ENCODE peak calls at places on chromosomes 1 and 21, in five cellular contexts. One of them, this sample, is unnamed.

GRCh38 chr1:28804071-28804470 is 7.9 kb upstream of the OPRD1 start:
- DNase-seq in neural progenitor cell: peak; percentile 45
- DNase-seq in HCT116: no peak
- DNase-seq in GM23338: no peak
- DNase-seq in GM23248: no peak
- DNase-seq in this sample: no peak

GRCh38 chr1:110785055-110785454 is 87.9 kb upstream of the CD53 start:
- DNase-seq in GM23338: no peak
- DNase-seq in HCT116: no peak
- DNase-seq in neural progenitor cell: no peak
- DNase-seq in GM23248: no peak
- DNase-seq in this sample: no peak

GRCh38 chr1:151478923-151479322 is 19.6 kb upstream of the POGZ start:
- DNase-seq in neural progenitor cell: no peak
- DNase-seq in GM23338: no peak
- DNase-seq in GM23248: no peak
- DNase-seq in HCT116: no peak
- DNase-seq in this sample: no peak

GRCh38 chr1:85200367-85200869 is 398 bp downstream of the SYDE2 start:
- DNase-seq in HCT116: no peak
- DNase-seq in GM23338: peak; percentile 52
- DNase-seq in GM23248: peak; percentile 57
- DNase-seq in neural progenitor cell: peak; percentile 73
- DNase-seq in this sample: no peak

GRCh38 chr1:52751589-52752306 is 25.5 kb downstream of the ZYG11B start:
- DNase-seq in HCT116: no peak
- DNase-seq in neural progenitor cell: no peak
- DNase-seq in GM23248: peak; percentile 8
- DNase-seq in GM23338: no peak
- DNase-seq in this sample: peak; percentile 48

GRCh38 chr1:248849152-248849551 is 9.7 kb downstream of the ZNF692 start:
- DNase-seq in HCT116: no peak
- DNase-seq in GM23338: no peak
- DNase-seq in GM23248: no peak
- DNase-seq in neural progenitor cell: no peak
- DNase-seq in this sample: no peak

GRCh38 chr1:160726498-160727391 is 12.3 kb upstream of the SLAMF7 start:
- DNase-seq in GM23248: peak; percentile 72
- DNase-seq in neural progenitor cell: peak; percentile 88
- DNase-seq in GM23338: peak; percentile 94
- DNase-seq in HCT116: peak; percentile 75
- DNase-seq in this sample: peak; percentile 90

GRCh38 chr1:80892452-80892995 is 908.2 kb upstream of the ADGRL2 start:
- DNase-seq in neural progenitor cell: peak; percentile 47
- DNase-seq in HCT116: no peak
- DNase-seq in GM23338: peak; percentile 8
- DNase-seq in GM23248: no peak
- DNase-seq in this sample: no peak

GRCh38 chr1:39214998-39215873 is 10.7 kb downstream of the MACF1 start:
- DNase-seq in GM23338: no peak
- DNase-seq in GM23248: no peak
- DNase-seq in neural progenitor cell: peak; percentile 9
- DNase-seq in HCT116: no peak
- DNase-seq in this sample: peak; percentile 25

GRCh38 chr1:238063454-238063853 is 172.7 kb upstream of the ZP4 start:
- DNase-seq in neural progenitor cell: no peak
- DNase-seq in GM23248: no peak
- DNase-seq in GM23338: no peak
- DNase-seq in HCT116: no peak
- DNase-seq in this sample: no peak

GRCh38 chr1:167893798-167894197 is 20.1 kb downstream of the ADCY10 start:
- DNase-seq in neural progenitor cell: no peak
- DNase-seq in HCT116: no peak
- DNase-seq in GM23338: no peak
- DNase-seq in GM23248: no peak
- DNase-seq in this sample: no peak

GRCh38 chr1:113073457-113073950 is 506 bp downstream of the LRIG2 start:
- DNase-seq in neural progenitor cell: peak; percentile 89
- DNase-seq in GM23248: peak; percentile 87
- DNase-seq in HCT116: no peak
- DNase-seq in GM23338: peak; percentile 87
- DNase-seq in this sample: peak; percentile 88

GRCh38 chr1:224433671-224434446 is 738 bp downstream of the WDR26 start:
- DNase-seq in GM23338: peak; percentile 51
- DNase-seq in GM23248: peak; percentile 58
- DNase-seq in neural progenitor cell: peak; percentile 61
- DNase-seq in HCT116: no peak
- DNase-seq in this sample: peak; percentile 44

GRCh38 chr1:227728059-227728891 is 6.8 kb downstream of the JMJD4 start:
- DNase-seq in neural progenitor cell: peak; percentile 89
- DNase-seq in HCT116: peak; percentile 57
- DNase-seq in GM23338: peak; percentile 90
- DNase-seq in GM23248: peak; percentile 66
- DNase-seq in this sample: peak; percentile 90

GRCh38 chr1:77100870-77101269 is 118.4 kb downstream of the PIGK start:
- DNase-seq in GM23338: no peak
- DNase-seq in GM23248: peak; percentile 17
- DNase-seq in HCT116: no peak
- DNase-seq in neural progenitor cell: peak; percentile 64
- DNase-seq in this sample: no peak

GRCh38 chr1:94329986-94330385 is 88.2 kb upstream of the ABCD3 start:
- DNase-seq in neural progenitor cell: peak; percentile 47
- DNase-seq in HCT116: no peak
- DNase-seq in GM23248: peak; percentile 69
- DNase-seq in GM23338: peak; percentile 73
- DNase-seq in this sample: peak; percentile 28

GRCh38 chr1:228807904-228808487 is 72.7 kb downstream of the RHOU start:
- DNase-seq in neural progenitor cell: no peak
- DNase-seq in GM23338: no peak
- DNase-seq in GM23248: no peak
- DNase-seq in HCT116: no peak
- DNase-seq in this sample: no peak

GRCh38 chr1:200258447-200259375 is 151.1 kb downstream of the ZNF281 start:
- DNase-seq in neural progenitor cell: no peak
- DNase-seq in GM23338: peak; percentile 43
- DNase-seq in HCT116: peak; percentile 39
- DNase-seq in GM23248: peak; percentile 45
- DNase-seq in this sample: no peak

GRCh38 chr1:1120866-1121563 is 5.1 kb upstream of the C1orf159 start:
- DNase-seq in GM23248: no peak
- DNase-seq in GM23338: no peak
- DNase-seq in neural progenitor cell: no peak
- DNase-seq in HCT116: no peak
- DNase-seq in this sample: no peak

GRCh38 chr1:68217060-68217554 is 15.2 kb downstream of the WLS start:
- DNase-seq in neural progenitor cell: peak; percentile 94
- DNase-seq in HCT116: no peak
- DNase-seq in GM23248: no peak
- DNase-seq in GM23338: no peak
- DNase-seq in this sample: no peak

GRCh38 chr1:1006305-1007159 is 6.6 kb upstream of the HES4 start:
- DNase-seq in neural progenitor cell: no peak
- DNase-seq in HCT116: peak; percentile 81
- DNase-seq in GM23338: no peak
- DNase-seq in GM23248: no peak
- DNase-seq in this sample: peak; percentile 89

GRCh38 chr21:41443562-41443961 is 17.5 kb downstream of the MX1 start:
- DNase-seq in GM23338: no peak
- DNase-seq in GM23248: no peak
- DNase-seq in neural progenitor cell: no peak
- DNase-seq in HCT116: no peak
- DNase-seq in this sample: no peak

GRCh38 chr1:33292726-33293340 is 28.1 kb downstream of the A3GALT2 start:
- DNase-seq in HCT116: no peak
- DNase-seq in neural progenitor cell: no peak
- DNase-seq in GM23248: no peak
- DNase-seq in GM23338: no peak
- DNase-seq in this sample: no peak

GRCh38 chr1:179876289-179876715 is 1.3 kb downstream of the TOR1AIP2 start:
- DNase-seq in GM23248: peak; percentile 33
- DNase-seq in neural progenitor cell: no peak
- DNase-seq in HCT116: no peak
- DNase-seq in GM23338: no peak
- DNase-seq in this sample: peak; percentile 71

GRCh38 chr1:195897072-195897471 is 711.2 kb downstream of the KCNT2 start:
- DNase-seq in GM23248: no peak
- DNase-seq in HCT116: no peak
- DNase-seq in neural progenitor cell: peak; percentile 4
- DNase-seq in GM23338: peak; percentile 49
- DNase-seq in this sample: no peak

GRCh38 chr1:23592209-23592905 is 33.1 kb upstream of the ID3 start:
- DNase-seq in GM23248: peak; percentile 35
- DNase-seq in GM23338: no peak
- DNase-seq in HCT116: no peak
- DNase-seq in neural progenitor cell: no peak
- DNase-seq in this sample: no peak

GRCh38 chr1:12426030-12426429 is 192.0 kb downstream of the DHRS3 start:
- DNase-seq in neural progenitor cell: no peak
- DNase-seq in GM23338: no peak
- DNase-seq in GM23248: peak; percentile 68
- DNase-seq in HCT116: no peak
- DNase-seq in this sample: no peak

GRCh38 chr1:113399063-113399583 is 8.8 kb downstream of the MAGI3 start:
- DNase-seq in GM23248: no peak
- DNase-seq in HCT116: no peak
- DNase-seq in neural progenitor cell: no peak
- DNase-seq in GM23338: no peak
- DNase-seq in this sample: no peak

GRCh38 chr21:26966978-26967913 is at the start of gene ADAMTS5:
- DNase-seq in HCT116: no peak
- DNase-seq in GM23248: peak; percentile 92
- DNase-seq in neural progenitor cell: peak; percentile 68
- DNase-seq in GM23338: peak; percentile 74
- DNase-seq in this sample: peak; percentile 32

GRCh38 chr1:222582099-222582774 is 7.5 kb downstream of the TAF1A start:
- DNase-seq in HCT116: peak; percentile 13
- DNase-seq in neural progenitor cell: no peak
- DNase-seq in GM23248: peak; percentile 58
- DNase-seq in GM23338: no peak
- DNase-seq in this sample: no peak

GRCh38 chr1:25805863-25806225 is 5.9 kb downstream of the SELENON start:
- DNase-seq in GM23248: peak; percentile 82
- DNase-seq in neural progenitor cell: no peak
- DNase-seq in HCT116: no peak
- DNase-seq in GM23338: no peak
- DNase-seq in this sample: no peak

GRCh38 chr1:201597551-201598230 is 58.8 kb downstream of the NAV1 start:
- DNase-seq in neural progenitor cell: no peak
- DNase-seq in HCT116: no peak
- DNase-seq in GM23248: no peak
- DNase-seq in GM23338: no peak
- DNase-seq in this sample: no peak

GRCh38 chr1:30407030-30407861 is 316.1 kb downstream of the MATN1 start:
- DNase-seq in GM23248: peak; percentile 21
- DNase-seq in neural progenitor cell: peak; percentile 11
- DNase-seq in HCT116: no peak
- DNase-seq in GM23338: no peak
- DNase-seq in this sample: no peak

GRCh38 chr1:161206411-161207140 is 4.4 kb downstream of the NDUFS2 start:
- DNase-seq in GM23248: peak; percentile 49
- DNase-seq in HCT116: no peak
- DNase-seq in neural progenitor cell: no peak
- DNase-seq in GM23338: no peak
- DNase-seq in this sample: no peak

GRCh38 chr1:6358757-6359567 is 34.6 kb downstream of the ACOT7 start:
- DNase-seq in GM23338: peak; percentile 71
- DNase-seq in GM23248: peak; percentile 87
- DNase-seq in neural progenitor cell: peak; percentile 59
- DNase-seq in HCT116: no peak
- DNase-seq in this sample: peak; percentile 85

GRCh38 chr1:92817137-92817697 is 14.6 kb upstream of the RPL5 start:
- DNase-seq in GM23248: no peak
- DNase-seq in GM23338: no peak
- DNase-seq in neural progenitor cell: no peak
- DNase-seq in HCT116: no peak
- DNase-seq in this sample: peak; percentile 28

GRCh38 chr1:174413632-174414031 is 34.1 kb upstream of the GPR52 start:
- DNase-seq in HCT116: no peak
- DNase-seq in GM23248: peak; percentile 47
- DNase-seq in neural progenitor cell: peak; percentile 58
- DNase-seq in GM23338: peak; percentile 51
- DNase-seq in this sample: no peak

DNA sequence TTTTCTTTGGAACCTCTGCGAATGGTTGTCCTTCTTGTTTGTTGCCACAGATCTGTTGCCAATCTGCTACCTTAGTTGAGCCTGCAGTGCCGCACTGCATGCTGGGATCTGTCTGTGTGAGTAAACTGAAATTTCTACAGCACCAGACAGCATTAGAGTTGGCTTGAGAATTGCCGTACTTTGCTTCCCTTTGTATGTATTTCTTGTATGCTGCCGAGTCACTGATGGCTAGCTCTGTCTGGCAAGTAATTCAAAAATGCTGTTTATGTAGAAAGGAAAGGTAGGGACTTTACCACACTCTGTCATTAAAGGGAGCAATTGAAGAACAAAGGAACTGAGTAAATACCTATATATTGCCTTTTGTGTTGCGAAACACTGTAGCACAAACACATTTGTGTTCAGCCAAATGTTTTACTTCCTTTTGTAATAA is 857.4 kb downstream of the USP25 start:
- DNase-seq in GM23248: peak; percentile 80
- DNase-seq in HCT116: no peak
- DNase-seq in neural progenitor cell: no peak
- DNase-seq in GM23338: peak; percentile 32
- DNase-seq in this sample: peak; percentile 58
- H2AFZ ChIP-seq in GM23248: peak overlapping the region; percentile 72
- H2AFZ ChIP-seq in HCT116: no peak overlapping the region
- H2AFZ ChIP-seq in neural progenitor cell: peak overlapping the region; percentile 91
- H2AFZ ChIP-seq in GM23338: no peak overlapping the region
- H2AFZ ChIP-seq in this sample: peak overlapping the region; percentile 10

GRCh38 chr21:25370311-25370744 is 237.0 kb downstream of the MRPL39 start:
- DNase-seq in HCT116: no peak
- DNase-seq in neural progenitor cell: no peak
- DNase-seq in GM23248: peak; percentile 99
- DNase-seq in GM23338: no peak
- DNase-seq in this sample: peak; percentile 31
- TF ChIP-seq EZH2phosphoT487 in HCT116: no peak
- TF ChIP-seq EZH2phosphoT487 in neural progenitor cell: no peak
- TF ChIP-seq EZH2phosphoT487 in GM23248: peak; percentile 14
- TF ChIP-seq EZH2phosphoT487 in GM23338: no peak
- TF ChIP-seq EZH2phosphoT487 in this sample: no peak

GRCh38 chr1:183774938-183775337 is 30.0 kb upstream of the RGL1 start:
- DNase-seq in GM23338: no peak
- DNase-seq in GM23248: no peak
- DNase-seq in HCT116: no peak
- DNase-seq in neural progenitor cell: no peak
- DNase-seq in this sample: no peak
- H2AFZ ChIP-seq in GM23338: no peak overlapping the region
- H2AFZ ChIP-seq in GM23248: no peak overlapping the region
- H2AFZ ChIP-seq in HCT116: no peak overlapping the region
- H2AFZ ChIP-seq in neural progenitor cell: no peak overlapping the region
- H2AFZ ChIP-seq in this sample: no peak overlapping the region

DNA sequence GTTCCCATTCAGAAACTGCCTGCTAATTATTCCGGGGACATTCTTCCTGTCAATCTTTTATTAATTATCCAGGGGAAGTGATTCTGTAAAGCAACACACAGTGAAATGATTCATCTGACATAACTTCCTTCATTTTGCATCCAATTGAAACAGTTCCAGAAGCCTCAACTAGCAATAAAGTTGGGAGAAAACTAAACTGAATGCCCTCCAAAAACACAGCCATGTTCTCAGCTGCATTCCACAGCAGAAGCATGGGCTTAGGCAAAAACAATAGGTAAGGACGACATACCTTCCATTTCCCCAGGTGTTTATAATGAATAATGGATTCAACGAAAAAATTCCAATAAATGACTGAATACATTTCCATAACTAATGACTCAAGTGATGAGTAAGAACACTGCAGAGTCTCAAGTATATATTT is 36.9 kb upstream of the TARBP1 start:
- DNase-seq in GM23248: peak; percentile 82
- DNase-seq in neural progenitor cell: no peak
- DNase-seq in GM23338: peak; percentile 48
- DNase-seq in HCT116: no peak
- DNase-seq in this sample: no peak
- TF ChIP-seq EZH2phosphoT487 in GM23248: no peak
- TF ChIP-seq EZH2phosphoT487 in neural progenitor cell: no peak
- TF ChIP-seq EZH2phosphoT487 in GM23338: no peak
- TF ChIP-seq EZH2phosphoT487 in HCT116: no peak
- TF ChIP-seq EZH2phosphoT487 in this sample: no peak

This sample was measured in hepatocyte.